ENCODE peak calls at places on chromosomes 12 and 14, in seven cellular contexts. I is fibroblast of pulmonary artery, W is left ventricle myocardium inferior, X is cardiac muscle cell, Q is upper lobe of right lung, Y is astrocyte of the spinal cord, H is GM12865. Z is an unnamed sample.

GRCh38 chr14:64942531-64943111 is at the start of gene GPX2:
- DNase-seq in W (no peak), I (no peak), H (no peak), Y (no peak), Q (no peak), X (no peak), Z (peak)

GRCh38 chr12:57727758-57728395 is 10.7 kb downstream of the AGAP2 start:
- DNase-seq in I (no peak), X (no peak), W (no peak), H (no peak), Y (no peak), Q (no peak), Z (no peak)

GRCh38 chr12:84058136-84058535 is 854.5 kb downstream of the SLC6A15 start:
- DNase-seq in Q (no peak), I (no peak), Y (no peak), X (peak), W (no peak), H (no peak), Z (no peak)

GRCh38 chr14:50003213-50004021 is 110.5 kb downstream of the ARF6 start:
- DNase-seq in H (peak), I (peak), Q (peak), W (peak), Y (peak), X (peak), Z (no peak)

GRCh38 chr12:122079038-122079531 is 529 bp downstream of the MLXIP start:
- DNase-seq in W (no peak), I (no peak), X (no peak), Q (peak), Y (no peak), H (peak), Z (no peak)

GRCh38 chr14:75125617-75126016 is 1.2 kb downstream of the NEK9 start:
- DNase-seq in W (no peak), H (no peak), Y (peak), Q (no peak), I (peak), X (peak), Z (peak)

GRCh38 chr14:56742391-56742790 is 67.9 kb downstream of the OTX2 start:
- DNase-seq in X (no peak), H (no peak), Y (no peak), W (no peak), Q (no peak), I (no peak), Z (no peak)

GRCh38 chr12:10940389-10940788 is 1.3 kb upstream of the TAS2R14 start:
- DNase-seq in I (peak), Y (peak), X (peak), Q (no peak), W (no peak), H (no peak), Z (peak)

GRCh38 chr14:92729632-92730358 is 18.6 kb downstream of the LGMN start:
- DNase-seq in H (peak), Y (peak), I (peak), X (peak), W (no peak), Q (no peak), Z (peak)

GRCh38 chr14:75247286-75247922 is 31.2 kb upstream of the FOS start:
- DNase-seq in X (no peak), I (no peak), H (peak), W (no peak), Y (no peak), Q (no peak), Z (no peak)

DNA sequence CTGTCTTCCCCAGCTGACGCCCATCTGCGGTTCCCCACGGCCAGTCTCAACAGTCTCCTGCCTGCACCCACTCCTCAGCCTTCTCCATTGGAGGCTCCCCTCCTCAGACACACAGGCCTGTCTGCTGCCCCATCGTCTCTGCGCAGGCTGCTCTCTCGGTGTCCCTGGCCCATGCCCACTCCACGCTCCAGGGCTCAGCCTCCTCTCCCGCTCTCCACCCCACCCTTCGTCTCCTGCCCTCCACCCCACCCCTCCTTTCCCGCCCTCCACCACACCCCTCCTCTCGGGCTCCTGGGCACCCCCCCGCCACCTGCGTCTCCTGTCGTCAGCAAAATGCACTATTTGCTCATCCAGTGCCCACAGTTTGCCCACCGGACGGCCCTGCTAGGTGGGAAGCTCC is 119.6 kb upstream of the DIO3 start:
- DNase-seq in Q (no peak), Y (no peak), W (no peak), H (no peak), I (no peak), X (no peak), Z (no peak)
- H3K4me3 ChIP-seq in Q (no peak), Y (no peak), W (no peak), H (no peak), I (no peak), X (no peak), Z (no peak)

GRCh38 chr12:16075887-16076286 is 164.8 kb downstream of the DERA start:
- DNase-seq in Q (no peak), X (no peak), H (no peak), W (no peak), I (no peak), Y (no peak), Z (no peak)

GRCh38 chr12:16076970-16077527 is 165.9 kb downstream of the DERA start:
- DNase-seq in X (no peak), Q (no peak), W (no peak), Y (no peak), I (no peak), H (no peak), Z (no peak)

GRCh38 chr12:16076553-16076952 is 165.4 kb downstream of the DERA start:
- DNase-seq in X (peak), Y (peak), I (peak), Q (no peak), H (peak), W (no peak), Z (peak)
- TF ChIP-seq CTCF in X (peak), Y (peak), I (peak), Q (peak), H (peak), W (peak), Z (peak)

DNA sequence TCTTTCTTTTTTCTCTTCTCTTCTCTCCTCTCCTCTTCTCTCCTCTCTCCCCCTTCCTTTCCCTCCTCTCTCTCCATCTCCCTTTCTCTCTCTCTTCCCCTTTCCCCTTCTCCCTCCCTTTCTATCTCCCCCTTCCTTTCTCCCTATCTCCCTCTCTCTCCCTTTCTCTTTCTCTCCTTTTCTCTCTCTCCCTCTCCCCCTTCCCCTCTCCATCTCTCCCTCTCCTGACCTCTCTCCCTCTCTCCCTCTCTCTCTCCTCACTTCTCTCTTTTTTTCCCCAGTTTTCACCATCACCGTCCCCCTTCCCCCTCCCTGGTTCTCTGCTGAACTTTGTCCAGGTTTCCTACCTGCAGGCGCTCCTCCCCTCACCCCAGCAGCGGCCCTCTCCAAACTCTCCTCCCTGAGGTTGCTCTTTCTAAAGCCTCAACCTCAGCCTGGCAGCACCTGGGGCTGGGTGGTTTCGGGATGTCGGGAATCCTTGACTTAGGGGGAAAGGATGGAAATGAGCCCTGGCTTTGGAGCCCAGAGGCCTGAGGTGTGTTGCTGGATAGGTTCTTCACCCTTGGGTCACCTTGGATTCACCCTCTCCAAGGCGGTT is 14.7 kb upstream of the TBX3 start:
- DNase-seq in Y (no peak), X (no peak), H (no peak), I (no peak), Q (no peak), W (no peak), Z (no peak)
- H3K4me3 ChIP-seq in Y (no peak), X (peak), H (no peak), I (peak), Q (peak), W (peak), Z (no peak)

GRCh38 chr12:48336564-48336963 is 14.2 kb downstream of the ZNF641 start:
- DNase-seq in Y (no peak), H (peak), X (no peak), Q (no peak), I (peak), W (no peak), Z (peak)
- TF ChIP-seq CTCF in Y (peak), H (peak), X (peak), Q (no peak), I (peak), W (peak), Z (peak)

Z was measured in bronchial epithelial cell.